ENCODE peak calls at places on chromosomes 12 and 14, in ten cellular contexts. One of them, this sample, is unnamed.
A peak's percentile ranks its signal among the peaks of the same experiment; 100 is the strongest.

GRCh38 chr12:64744422-64745258 is 14.6 kb downstream of the GNS start:
- DNase-seq in H9: no peak
- DNase-seq in choroid plexus epithelial cell: peak; percentile 59
- DNase-seq in astrocyte of the spinal cord: peak; percentile 35
- DNase-seq in left ventricle myocardium inferior: no peak
- DNase-seq in ascending aorta: no peak
- DNase-seq in endothelial cell: no peak
- DNase-seq in Peyer's patch: no peak
- DNase-seq in nephron progenitor cell: no peak
- DNase-seq in A673: no peak
- DNase-seq in this sample: no peak

GRCh38 chr12:53869500-53869899 is 69.1 kb upstream of the HOXC13 start:
- DNase-seq in H9: no peak
- DNase-seq in choroid plexus epithelial cell: no peak
- DNase-seq in astrocyte of the spinal cord: no peak
- DNase-seq in left ventricle myocardium inferior: no peak
- DNase-seq in ascending aorta: no peak
- DNase-seq in endothelial cell: no peak
- DNase-seq in Peyer's patch: no peak
- DNase-seq in nephron progenitor cell: no peak
- DNase-seq in A673: no peak
- DNase-seq in this sample: no peak

GRCh38 chr12:78392918-78393317 is 471.7 kb upstream of the SYT1 start:
- DNase-seq in H9: no peak
- DNase-seq in choroid plexus epithelial cell: peak; percentile 73
- DNase-seq in astrocyte of the spinal cord: peak; percentile 44
- DNase-seq in left ventricle myocardium inferior: no peak
- DNase-seq in ascending aorta: no peak
- DNase-seq in endothelial cell: no peak
- DNase-seq in Peyer's patch: no peak
- DNase-seq in nephron progenitor cell: no peak
- DNase-seq in A673: peak; percentile 77
- DNase-seq in this sample: no peak

GRCh38 chr12:116880817-116881324 is 370 bp downstream of the HRK start:
- DNase-seq in H9: peak; percentile 81
- DNase-seq in choroid plexus epithelial cell: peak; percentile 42
- DNase-seq in astrocyte of the spinal cord: no peak
- DNase-seq in left ventricle myocardium inferior: peak; percentile 25
- DNase-seq in ascending aorta: no peak
- DNase-seq in endothelial cell: peak; percentile 44
- DNase-seq in Peyer's patch: no peak
- DNase-seq in nephron progenitor cell: peak; percentile 74
- DNase-seq in A673: peak; percentile 67
- DNase-seq in this sample: peak; percentile 61

GRCh38 chr14:83379371-83379770 is 1845.7 kb upstream of the SEL1L start:
- DNase-seq in H9: no peak
- DNase-seq in choroid plexus epithelial cell: peak; percentile 24
- DNase-seq in astrocyte of the spinal cord: peak; percentile 1
- DNase-seq in left ventricle myocardium inferior: no peak
- DNase-seq in ascending aorta: no peak
- DNase-seq in endothelial cell: no peak
- DNase-seq in Peyer's patch: no peak
- DNase-seq in nephron progenitor cell: no peak
- DNase-seq in A673: no peak
- DNase-seq in this sample: no peak

GRCh38 chr14:36619853-36620252 is 37.4 kb upstream of the NKX2-8 start:
- DNase-seq in H9: no peak
- DNase-seq in choroid plexus epithelial cell: no peak
- DNase-seq in astrocyte of the spinal cord: no peak
- DNase-seq in left ventricle myocardium inferior: no peak
- DNase-seq in ascending aorta: no peak
- DNase-seq in endothelial cell: no peak
- DNase-seq in Peyer's patch: no peak
- DNase-seq in nephron progenitor cell: no peak
- DNase-seq in A673: no peak
- DNase-seq in this sample: no peak

GRCh38 chr12:52079576-52080402 is at the start of gene SMIM41:
- DNase-seq in H9: peak; percentile 64
- DNase-seq in choroid plexus epithelial cell: no peak
- DNase-seq in astrocyte of the spinal cord: no peak
- DNase-seq in left ventricle myocardium inferior: no peak
- DNase-seq in ascending aorta: no peak
- DNase-seq in endothelial cell: no peak
- DNase-seq in Peyer's patch: peak; percentile 53
- DNase-seq in nephron progenitor cell: no peak
- DNase-seq in A673: no peak
- DNase-seq in this sample: no peak

GRCh38 chr14:33669111-33669510 is 281.8 kb downstream of the EGLN3 start:
- DNase-seq in H9: no peak
- DNase-seq in choroid plexus epithelial cell: peak; percentile 24
- DNase-seq in astrocyte of the spinal cord: peak; percentile 46
- DNase-seq in left ventricle myocardium inferior: no peak
- DNase-seq in ascending aorta: no peak
- DNase-seq in endothelial cell: no peak
- DNase-seq in Peyer's patch: no peak
- DNase-seq in nephron progenitor cell: no peak
- DNase-seq in A673: no peak
- DNase-seq in this sample: no peak

GRCh38 chr14:50000215-50001145 is 107.6 kb downstream of the ARF6 start:
- DNase-seq in H9: peak; percentile 60
- DNase-seq in choroid plexus epithelial cell: peak; percentile 97
- DNase-seq in astrocyte of the spinal cord: peak; percentile 97
- DNase-seq in left ventricle myocardium inferior: peak; percentile 47
- DNase-seq in ascending aorta: peak; percentile 49
- DNase-seq in endothelial cell: no peak
- DNase-seq in Peyer's patch: peak; percentile 75
- DNase-seq in nephron progenitor cell: peak; percentile 25
- DNase-seq in A673: peak; percentile 86
- DNase-seq in this sample: no peak

GRCh38 chr12:3135522-3136461 is 58.6 kb downstream of the TSPAN9 start:
- DNase-seq in H9: peak; percentile 85
- DNase-seq in choroid plexus epithelial cell: peak; percentile 88
- DNase-seq in astrocyte of the spinal cord: peak; percentile 76
- DNase-seq in left ventricle myocardium inferior: no peak
- DNase-seq in ascending aorta: no peak
- DNase-seq in endothelial cell: peak; percentile 49
- DNase-seq in Peyer's patch: no peak
- DNase-seq in nephron progenitor cell: peak; percentile 57
- DNase-seq in A673: peak; percentile 74
- DNase-seq in this sample: peak; percentile 52

GRCh38 chr14:64035143-64035542 is 182.3 kb downstream of the SYNE2 start:
- DNase-seq in H9: no peak
- DNase-seq in choroid plexus epithelial cell: peak; percentile 44
- DNase-seq in astrocyte of the spinal cord: peak; percentile 7
- DNase-seq in left ventricle myocardium inferior: no peak
- DNase-seq in ascending aorta: no peak
- DNase-seq in endothelial cell: no peak
- DNase-seq in Peyer's patch: no peak
- DNase-seq in nephron progenitor cell: no peak
- DNase-seq in A673: peak; percentile 8
- DNase-seq in this sample: no peak

GRCh38 chr12:21613931-21614330 is 9.3 kb upstream of the GYS2 start:
- DNase-seq in H9: no peak
- DNase-seq in choroid plexus epithelial cell: peak; percentile 25
- DNase-seq in astrocyte of the spinal cord: no peak
- DNase-seq in left ventricle myocardium inferior: no peak
- DNase-seq in ascending aorta: no peak
- DNase-seq in endothelial cell: no peak
- DNase-seq in Peyer's patch: no peak
- DNase-seq in nephron progenitor cell: no peak
- DNase-seq in A673: peak; percentile 30
- DNase-seq in this sample: no peak
- TF ChIP-seq CTCF in H9: peak; percentile 44
- TF ChIP-seq CTCF in choroid plexus epithelial cell: peak; percentile 20
- TF ChIP-seq CTCF in astrocyte of the spinal cord: no peak
- TF ChIP-seq CTCF in left ventricle myocardium inferior: peak; percentile 28
- TF ChIP-seq CTCF in ascending aorta: no peak
- TF ChIP-seq CTCF in endothelial cell: peak; percentile 20
- TF ChIP-seq CTCF in Peyer's patch: peak; percentile 15
- TF ChIP-seq CTCF in nephron progenitor cell: no peak
- TF ChIP-seq CTCF in A673: peak; percentile 55
- TF ChIP-seq CTCF in this sample: peak; percentile 43

DNA sequence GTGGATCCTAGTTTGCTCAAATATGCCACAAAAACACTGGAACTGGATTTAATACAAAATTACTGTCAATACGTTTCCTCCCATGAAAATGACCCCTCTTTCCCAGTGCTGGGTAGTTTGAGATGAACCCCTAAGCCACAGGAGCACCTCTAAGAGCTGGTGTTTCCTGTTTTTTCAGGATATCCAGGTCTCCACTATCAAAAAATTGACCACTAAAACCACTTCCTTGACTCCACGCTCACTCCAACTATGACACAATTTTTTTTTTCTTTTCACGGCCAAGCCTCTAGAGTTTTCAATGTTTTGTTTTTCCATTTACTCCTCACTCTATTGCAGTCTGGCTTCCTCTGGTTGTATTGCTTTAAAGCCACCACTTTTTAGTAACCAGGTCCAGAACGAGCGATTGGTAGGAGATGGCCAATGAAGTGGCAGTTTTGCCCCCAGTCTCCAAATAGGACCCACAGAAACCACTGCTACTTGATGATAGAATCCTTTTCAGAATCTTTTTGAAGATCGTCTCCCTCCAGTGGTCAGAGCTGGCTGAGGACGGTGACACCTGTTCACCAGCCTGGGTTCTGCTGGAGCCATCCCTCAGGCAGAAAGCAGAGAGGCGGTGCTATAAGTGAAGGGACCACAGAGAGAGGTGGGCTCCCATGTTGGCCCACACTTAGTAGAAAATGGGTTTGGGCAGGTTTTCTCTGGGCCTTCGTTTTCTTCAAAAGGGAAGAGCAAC is 454.4 kb downstream of the VRK1 start:
- DNase-seq in H9: peak; percentile 70
- DNase-seq in choroid plexus epithelial cell: no peak
- DNase-seq in astrocyte of the spinal cord: no peak
- DNase-seq in left ventricle myocardium inferior: no peak
- DNase-seq in ascending aorta: no peak
- DNase-seq in endothelial cell: peak; percentile 6
- DNase-seq in Peyer's patch: no peak
- DNase-seq in nephron progenitor cell: no peak
- DNase-seq in A673: no peak
- DNase-seq in this sample: no peak
- TF ChIP-seq CTCF in H9: peak; percentile 61
- TF ChIP-seq CTCF in choroid plexus epithelial cell: no peak
- TF ChIP-seq CTCF in astrocyte of the spinal cord: no peak
- TF ChIP-seq CTCF in left ventricle myocardium inferior: no peak
- TF ChIP-seq CTCF in ascending aorta: no peak
- TF ChIP-seq CTCF in endothelial cell: no peak
- TF ChIP-seq CTCF in Peyer's patch: no peak
- TF ChIP-seq CTCF in nephron progenitor cell: no peak
- TF ChIP-seq CTCF in A673: peak; percentile 30
- TF ChIP-seq CTCF in this sample: no peak

GRCh38 chr14:45658917-45659299 is 405.9 kb upstream of the MIS18BP1 start:
- DNase-seq in H9: no peak
- DNase-seq in choroid plexus epithelial cell: no peak
- DNase-seq in astrocyte of the spinal cord: no peak
- DNase-seq in left ventricle myocardium inferior: no peak
- DNase-seq in ascending aorta: no peak
- DNase-seq in endothelial cell: no peak
- DNase-seq in Peyer's patch: no peak
- DNase-seq in nephron progenitor cell: no peak
- DNase-seq in A673: no peak
- DNase-seq in this sample: no peak

GRCh38 chr14:45658226-45658916 is 405.4 kb upstream of the MIS18BP1 start:
- DNase-seq in H9: no peak
- DNase-seq in choroid plexus epithelial cell: no peak
- DNase-seq in astrocyte of the spinal cord: no peak
- DNase-seq in left ventricle myocardium inferior: no peak
- DNase-seq in ascending aorta: no peak
- DNase-seq in endothelial cell: no peak
- DNase-seq in Peyer's patch: no peak
- DNase-seq in nephron progenitor cell: no peak
- DNase-seq in A673: no peak
- DNase-seq in this sample: no peak
- TF ChIP-seq CTCF in H9: no peak
- TF ChIP-seq CTCF in choroid plexus epithelial cell: no peak
- TF ChIP-seq CTCF in astrocyte of the spinal cord: no peak
- TF ChIP-seq CTCF in left ventricle myocardium inferior: no peak
- TF ChIP-seq CTCF in ascending aorta: no peak
- TF ChIP-seq CTCF in endothelial cell: no peak
- TF ChIP-seq CTCF in Peyer's patch: no peak
- TF ChIP-seq CTCF in nephron progenitor cell: no peak
- TF ChIP-seq CTCF in A673: no peak
- TF ChIP-seq CTCF in this sample: no peak

GRCh38 chr14:26917086-26917485 is 319.3 kb upstream of the NOVA1 start:
- DNase-seq in H9: no peak
- DNase-seq in choroid plexus epithelial cell: peak; percentile 71
- DNase-seq in astrocyte of the spinal cord: peak; percentile 47
- DNase-seq in left ventricle myocardium inferior: no peak
- DNase-seq in ascending aorta: no peak
- DNase-seq in endothelial cell: no peak
- DNase-seq in Peyer's patch: no peak
- DNase-seq in nephron progenitor cell: no peak
- DNase-seq in A673: peak; percentile 56
- DNase-seq in this sample: no peak
- TF ChIP-seq CTCF in H9: peak; percentile 64
- TF ChIP-seq CTCF in choroid plexus epithelial cell: peak; percentile 53
- TF ChIP-seq CTCF in astrocyte of the spinal cord: peak; percentile 57
- TF ChIP-seq CTCF in left ventricle myocardium inferior: peak; percentile 43
- TF ChIP-seq CTCF in ascending aorta: no peak
- TF ChIP-seq CTCF in endothelial cell: peak; percentile 38
- TF ChIP-seq CTCF in Peyer's patch: peak; percentile 21
- TF ChIP-seq CTCF in nephron progenitor cell: peak; percentile 23
- TF ChIP-seq CTCF in A673: peak; percentile 58
- TF ChIP-seq CTCF in this sample: peak; percentile 48

DNA sequence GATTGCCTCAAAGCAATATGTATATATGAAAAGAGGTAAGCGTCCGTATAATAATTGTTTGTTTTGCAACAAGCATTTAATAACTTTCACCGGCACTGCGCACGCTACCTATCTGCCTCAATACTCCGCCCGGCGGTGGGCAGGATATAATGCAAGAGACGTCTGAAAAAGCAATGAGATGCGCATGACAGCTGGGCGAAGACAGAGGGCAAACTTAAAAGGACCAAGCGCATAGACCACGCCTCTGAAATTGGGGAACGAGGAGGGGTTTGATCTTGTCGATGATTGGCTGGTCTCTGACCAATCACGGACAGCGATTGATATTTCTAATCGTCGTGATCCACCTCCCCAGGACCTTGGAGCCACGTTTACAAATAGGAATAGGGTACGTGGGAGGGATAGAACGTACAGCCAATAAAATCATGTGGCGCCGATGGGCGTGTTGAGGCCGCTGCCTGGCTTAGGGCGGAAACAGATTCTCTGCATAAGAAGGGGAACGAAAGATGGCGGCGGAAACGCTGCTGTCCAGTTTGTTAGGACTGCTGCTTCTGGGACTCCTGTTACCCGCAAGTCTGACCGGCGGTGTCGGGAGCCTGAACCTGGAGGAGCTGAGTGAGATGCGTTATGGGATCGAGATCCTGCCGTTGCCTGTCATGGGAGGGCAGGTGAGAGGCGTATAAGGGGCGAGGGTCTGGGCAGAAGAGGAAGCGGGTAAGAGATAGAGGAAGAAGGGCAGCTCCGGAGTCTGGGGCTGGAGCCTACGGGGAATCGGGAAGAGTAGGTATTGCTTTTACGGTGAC is at the start of gene OS9:
- DNase-seq in H9: peak; percentile 100
- DNase-seq in choroid plexus epithelial cell: peak; percentile 100
- DNase-seq in astrocyte of the spinal cord: peak; percentile 100
- DNase-seq in left ventricle myocardium inferior: peak; percentile 94
- DNase-seq in ascending aorta: peak; percentile 95
- DNase-seq in endothelial cell: peak; percentile 80
- DNase-seq in Peyer's patch: peak; percentile 89
- DNase-seq in nephron progenitor cell: peak; percentile 90
- DNase-seq in A673: peak; percentile 100
- DNase-seq in this sample: peak; percentile 82
- TF ChIP-seq CTCF in H9: peak; percentile 77
- TF ChIP-seq CTCF in choroid plexus epithelial cell: peak; percentile 87
- TF ChIP-seq CTCF in astrocyte of the spinal cord: peak; percentile 81
- TF ChIP-seq CTCF in left ventricle myocardium inferior: peak; percentile 84
- TF ChIP-seq CTCF in ascending aorta: peak; percentile 81
- TF ChIP-seq CTCF in endothelial cell: peak; percentile 73
- TF ChIP-seq CTCF in Peyer's patch: peak; percentile 95
- TF ChIP-seq CTCF in nephron progenitor cell: peak; percentile 60
- TF ChIP-seq CTCF in A673: peak; percentile 80
- TF ChIP-seq CTCF in this sample: peak; percentile 66

This sample was measured in progenitor cell of endocrine pancreas.